ENCODE peak calls at places on chromosomes 7 and 10, in four cellular contexts. D is A549, W is mammary epithelial cell, F is GM23248. T is an unnamed sample.

GRCh38 chr7:514242-514641 is 5.4 kb downstream of the PDGFA start:
- DNase-seq in F (no peak), W (no peak), D (no peak), T (no peak)

GRCh38 chr10:100065084-100065660 is 16.5 kb downstream of the CPN1 start:
- DNase-seq in D (no peak), F (no peak), W (no peak), T (no peak)

GRCh38 chr10:28393956-28394568 is 91.2 kb upstream of the MPP7 start:
- DNase-seq in W (peak), D (peak), F (peak), T (peak)

GRCh38 chr10:118776033-118776432 is 21.3 kb upstream of the CACUL1 start:
- DNase-seq in W (no peak), D (no peak), F (no peak), T (no peak)

GRCh38 chr10:86648706-86649426 is 5.5 kb upstream of the OPN4 start:
- DNase-seq in F (peak), D (peak), W (peak), T (peak)

GRCh38 chr7:132485600-132486594 is 90.4 kb downstream of the PLXNA4 start:
- DNase-seq in D (no peak), W (no peak), F (no peak), T (no peak)

GRCh38 chr10:17617031-17617911 is at the start of gene HACD1:
- DNase-seq in D (peak), F (peak), W (peak), T (peak)

GRCh38 chr10:101772895-101773761 is 2.8 kb downstream of the FGF8 start:
- DNase-seq in D (no peak), F (no peak), W (no peak), T (no peak)

GRCh38 chr7:150432915-150433892 is 17.2 kb upstream of the GIMAP8 start:
- DNase-seq in D (no peak), F (no peak), W (no peak), T (no peak)

GRCh38 chr7:696426-697258 is 29.9 kb upstream of the DNAAF5 start:
- DNase-seq in D (no peak), F (no peak), W (no peak), T (no peak)

GRCh38 chr10:53536322-53536721 is 763.7 kb upstream of the MBL2 start:
- DNase-seq in F (no peak), D (no peak), W (peak), T (peak)

GRCh38 chr7:46291064-46291463 is 370.0 kb upstream of the IGFBP3 start:
- DNase-seq in D (no peak), W (peak), F (peak), T (peak)

GRCh38 chr10:5976689-5977470 is 463 bp downstream of the IL15RA start:
- DNase-seq in D (peak), F (peak), W (peak), T (peak)

GRCh38 chr10:43408710-43409384 is at the start of gene HNRNPF:
- DNase-seq in W (peak), F (peak), D (peak), T (peak)

GRCh38 chr10:34112431-34112830 is 702.7 kb downstream of the PARD3 start:
- DNase-seq in D (no peak), W (no peak), F (peak), T (peak)

GRCh38 chr7:146764458-146764857 is 647.9 kb downstream of the CNTNAP2 start:
- DNase-seq in D (no peak), F (no peak), W (no peak), T (no peak)

GRCh38 chr7:12873596-12873995 is 186.2 kb downstream of the ARL4A start:
- DNase-seq in W (no peak), F (no peak), D (no peak), T (no peak)

GRCh38 chr10:96505150-96506136 is 8.3 kb downstream of the TLL2 start:
- DNase-seq in F (no peak), D (no peak), W (peak), T (no peak)

GRCh38 chr10:17412323-17412722 is 42.1 kb downstream of the ST8SIA6 start:
- DNase-seq in W (no peak), F (no peak), D (no peak), T (no peak)

GRCh38 chr7:117023325-117023854 is 70.1 kb downstream of the ST7 start:
- DNase-seq in W (no peak), D (no peak), F (no peak), T (no peak)

GRCh38 chr10:129583831-129584230 is 116.8 kb downstream of the MGMT start:
- DNase-seq in F (no peak), W (no peak), D (no peak), T (no peak)

GRCh38 chr7:130560972-130561371 is 69.1 kb downstream of the MEST start:
- DNase-seq in W (peak), F (peak), D (peak), T (peak)

GRCh38 chr7:46129831-46130230 is 208.8 kb upstream of the IGFBP3 start:
- DNase-seq in D (no peak), F (peak), W (peak), T (no peak)

GRCh38 chr7:50584386-50584785 is 19.2 kb upstream of the DDC start:
- DNase-seq in D (no peak), F (no peak), W (no peak), T (no peak)

GRCh38 chr7:150379590-150380379 is 655 bp downstream of the ZNF775 start:
- DNase-seq in D (peak), W (peak), F (peak), T (peak)

GRCh38 chr10:96850825-96851224 is 18.7 kb downstream of the LCOR start:
- DNase-seq in D (no peak), F (peak), W (peak), T (peak)

GRCh38 chr7:139660317-139661042 is 117.3 kb downstream of the HIPK2 start:
- DNase-seq in F (no peak), W (peak), D (no peak), T (no peak)

GRCh38 chr10:34859170-34859569 is 44.1 kb upstream of the PARD3 start:
- DNase-seq in D (no peak), F (peak), W (no peak), T (peak)

GRCh38 chr7:130446285-130446684 is 5.5 kb upstream of the CEP41 start:
- DNase-seq in D (no peak), W (no peak), F (no peak), T (no peak)

GRCh38 chr7:95405800-95406199 is 9.6 kb upstream of the PON3 start:
- DNase-seq in W (no peak), F (no peak), D (no peak), T (no peak)

GRCh38 chr7:111517441-111518037 is 44.8 kb downstream of the IMMP2L start:
- DNase-seq in F (no peak), D (peak), W (peak), T (no peak)

GRCh38 chr10:99619090-99619800 is 994 bp downstream of the SLC25A28 start:
- DNase-seq in D (no peak), F (peak), W (peak), T (peak)

GRCh38 chr10:3666525-3667302 is 118.3 kb downstream of the KLF6 start:
- DNase-seq in W (no peak), D (no peak), F (no peak), T (no peak)

GRCh38 chr7:113652501-113652900 is 266.3 kb downstream of the PPP1R3A start:
- DNase-seq in W (peak), D (no peak), F (no peak), T (no peak)

GRCh38 chr10:14329609-14330246 is 996 bp downstream of the FRMD4A start:
- DNase-seq in W (no peak), D (no peak), F (no peak), T (no peak)

GRCh38 chr10:87945994-87946393 is 82.6 kb downstream of the PTEN start:
- DNase-seq in D (no peak), F (no peak), W (no peak), T (no peak)

GRCh38 chr10:86878973-86879781 is 78.2 kb downstream of the MMRN2 start:
- DNase-seq in F (no peak), D (no peak), W (no peak), T (no peak)

GRCh38 chr10:22997102-22997501 is 69.2 kb downstream of the ARMC3 start:
- DNase-seq in F (peak), W (peak), D (no peak), T (peak)

DNA sequence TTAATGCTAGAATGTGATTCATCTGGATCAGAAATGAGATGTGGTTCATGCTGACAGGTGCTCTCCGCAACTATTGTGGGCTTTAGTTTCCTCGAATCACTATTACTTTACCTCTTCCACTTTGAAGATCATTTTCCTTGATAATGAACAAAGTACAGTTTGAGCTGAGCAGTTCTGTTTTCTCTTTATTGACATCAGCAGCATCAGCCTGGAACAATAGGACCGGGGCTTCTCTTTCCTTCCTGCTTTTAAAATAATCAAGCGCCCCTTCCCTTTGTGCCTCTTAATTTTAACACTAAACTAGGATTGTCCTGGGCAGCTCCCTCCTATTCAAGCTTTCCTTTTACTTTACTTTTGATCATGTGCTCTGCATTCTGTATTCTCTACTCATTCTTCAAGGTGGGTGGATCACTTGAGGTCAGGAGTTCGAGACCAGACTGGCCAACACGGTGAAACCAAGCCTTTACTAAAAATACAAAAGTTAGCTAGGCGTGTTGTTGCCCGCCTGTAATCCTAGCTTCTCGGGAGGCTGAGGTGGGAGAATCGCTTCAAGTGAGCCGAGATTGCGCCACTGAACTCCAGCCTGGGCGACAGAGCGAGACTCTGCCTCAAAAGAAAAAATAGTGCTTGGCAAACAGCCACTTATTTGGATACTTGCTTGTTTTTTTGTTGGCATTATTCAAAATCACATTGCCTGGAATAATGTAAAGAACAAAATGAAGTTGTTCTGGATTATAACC is 67.0 kb upstream of the RHEB start:
- DNase-seq in D (no peak), W (no peak), F (no peak), T (no peak)
- H3K4me2 ChIP-seq in D (no peak), W (peak), F (no peak), T (no peak)

DNA sequence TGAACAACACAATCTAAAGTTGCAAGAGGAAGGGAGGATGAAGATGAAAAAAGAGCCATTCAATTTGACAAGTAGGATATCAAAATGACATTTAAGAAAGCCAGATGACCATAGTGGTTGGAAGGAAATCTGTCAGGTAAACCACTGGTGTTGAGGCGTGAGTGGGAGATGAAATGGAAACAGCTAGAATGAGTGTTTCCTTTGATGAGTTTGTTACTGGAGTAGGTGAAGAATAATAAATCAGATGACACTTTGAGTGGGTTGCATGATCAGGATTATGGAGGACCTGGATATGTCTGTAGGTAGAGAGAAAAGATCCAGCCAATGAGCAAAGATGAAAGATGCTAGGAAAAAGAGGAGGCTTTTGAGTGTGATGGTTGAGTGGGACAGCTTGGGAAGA is 33.1 kb downstream of the AKR1B1 start:
- DNase-seq in F (no peak), W (no peak), D (no peak), T (no peak)
- H3K4me2 ChIP-seq in F (no peak), W (no peak), D (no peak), T (no peak)

GRCh38 chr7:129401228-129401967 is 32.8 kb upstream of the STRIP2 start:
- DNase-seq in D (no peak), F (peak), W (peak), T (peak)

GRCh38 chr7:129401968-129402860 is 32.0 kb upstream of the STRIP2 start:
- DNase-seq in D (peak), W (no peak), F (peak), T (peak)

DNA sequence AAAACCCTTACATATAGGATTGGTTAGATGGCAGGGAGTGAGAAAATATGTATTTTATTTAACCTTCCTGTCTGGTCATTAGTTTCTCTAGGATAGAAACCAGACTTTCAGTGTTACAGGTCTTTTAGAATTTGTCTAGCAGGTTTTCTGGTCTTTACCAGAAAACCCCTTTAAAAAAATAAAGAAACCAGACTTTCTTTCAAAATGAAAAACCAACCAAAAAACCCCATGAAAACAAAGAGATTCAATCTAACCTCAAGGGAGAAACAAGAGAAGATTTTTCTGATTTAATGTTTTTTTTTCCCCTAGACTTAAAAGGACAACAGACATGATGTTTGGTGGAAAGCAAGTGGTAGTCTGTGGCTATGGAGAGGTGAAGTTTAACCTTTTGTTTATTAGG is 28.7 kb upstream of the STRIP2 start:
- DNase-seq in F (no peak), D (no peak), W (no peak), T (no peak)
- H3K4me2 ChIP-seq in F (no peak), D (no peak), W (no peak), T (no peak)

GRCh38 chr7:51644216-51644615 is 327.6 kb upstream of the COBL start:
- DNase-seq in D (no peak), W (no peak), F (no peak), T (no peak)

GRCh38 chr7:51635801-51636200 is 319.2 kb upstream of the COBL start:
- DNase-seq in D (no peak), F (no peak), W (no peak), T (no peak)

GRCh38 chr7:51636503-51636902 is 319.9 kb upstream of the COBL start:
- DNase-seq in W (no peak), F (no peak), D (no peak), T (no peak)

GRCh38 chr7:51640851-51641250 is 324.2 kb upstream of the COBL start:
- DNase-seq in W (no peak), F (no peak), D (no peak), T (no peak)

DNA sequence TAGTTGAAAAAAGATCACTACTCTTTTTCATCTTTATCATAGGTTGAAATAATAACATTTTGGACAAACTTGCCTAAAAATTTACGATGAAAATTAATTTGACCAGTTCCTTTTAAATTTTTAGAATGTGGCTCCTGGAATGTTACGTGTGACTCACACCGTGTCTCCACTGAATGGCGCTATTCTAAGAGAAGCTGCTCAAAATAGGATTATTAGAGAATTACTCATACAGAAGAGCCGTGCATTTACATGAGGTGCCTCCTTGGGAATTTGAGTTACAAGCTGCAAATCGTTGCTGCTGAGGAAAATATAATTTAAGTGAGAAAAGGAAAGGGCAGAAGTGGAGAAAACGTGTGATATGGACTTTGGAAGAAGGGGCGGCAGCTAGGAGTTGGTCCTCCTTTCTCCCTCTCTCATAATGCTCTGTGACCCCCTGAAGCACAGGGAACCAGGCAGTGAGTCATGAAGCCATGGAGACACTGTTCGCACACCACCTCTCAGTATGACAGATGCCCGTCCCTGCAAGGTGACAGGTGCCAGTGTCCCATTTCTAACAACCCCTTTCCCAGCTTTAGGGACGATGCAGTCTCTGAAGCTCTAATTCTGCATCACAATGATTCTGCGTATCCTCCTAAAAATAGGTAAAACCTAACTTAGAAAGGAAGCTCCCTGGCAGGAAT is 323.2 kb upstream of the COBL start:
- DNase-seq in W (no peak), D (no peak), F (peak), T (no peak)
- H3K4me2 ChIP-seq in W (no peak), D (no peak), F (no peak), T (no peak)

GRCh38 chr10:49173848-49174247 is 14.3 kb downstream of the TMEM273 start:
- DNase-seq in F (no peak), W (no peak), D (no peak), T (no peak)
- H3K4me2 ChIP-seq in F (no peak), W (no peak), D (no peak), T (no peak)